ENCODE peak calls at places on chromosomes 5 and 9, in four cellular contexts. One of them, this sample, is unnamed.

GRCh38 chr9:81592890-81593271 is 96.5 kb downstream of the TLE1 start:
- DNase-seq in K562: no peak
- DNase-seq in H1: no peak
- DNase-seq in HepG2: no peak
- DNase-seq in this sample: no peak

GRCh38 chr9:3746296-3747275 is 220.8 kb upstream of the RFX3 start:
- DNase-seq in HepG2: no peak
- DNase-seq in H1: no peak
- DNase-seq in K562: no peak
- DNase-seq in this sample: peak; percentile 74

GRCh38 chr9:109812818-109813281 is 32.9 kb downstream of the PALM2AKAP2 start:
- DNase-seq in K562: no peak
- DNase-seq in HepG2: no peak
- DNase-seq in H1: no peak
- DNase-seq in this sample: no peak

GRCh38 chr9:85941966-85942912 is 1.3 kb downstream of the NAA35 start:
- DNase-seq in K562: no peak
- DNase-seq in HepG2: no peak
- DNase-seq in H1: no peak
- DNase-seq in this sample: no peak

GRCh38 chr5:6471252-6471651 is 22.6 kb downstream of the UBE2QL1 start:
- DNase-seq in HepG2: no peak
- DNase-seq in K562: no peak
- DNase-seq in H1: no peak
- DNase-seq in this sample: no peak

GRCh38 chr9:121888438-121888775 is 204.7 kb downstream of the TTLL11 start:
- DNase-seq in HepG2: no peak
- DNase-seq in H1: no peak
- DNase-seq in K562: no peak
- DNase-seq in this sample: no peak

GRCh38 chr5:141906517-141906916 is 17.2 kb upstream of the DELE1 start:
- DNase-seq in H1: no peak
- DNase-seq in K562: no peak
- DNase-seq in HepG2: no peak
- DNase-seq in this sample: no peak

GRCh38 chr9:7336356-7337075 is 463.1 kb downstream of the DMAC1 start:
- DNase-seq in H1: no peak
- DNase-seq in K562: no peak
- DNase-seq in HepG2: no peak
- DNase-seq in this sample: no peak

GRCh38 chr5:56585466-56585865 is 229.9 kb upstream of the MAP3K1 start:
- DNase-seq in K562: no peak
- DNase-seq in HepG2: no peak
- DNase-seq in H1: no peak
- DNase-seq in this sample: no peak

GRCh38 chr5:107916731-107917725 is 246.3 kb upstream of the EFNA5 start:
- DNase-seq in H1: no peak
- DNase-seq in HepG2: no peak
- DNase-seq in K562: no peak
- DNase-seq in this sample: no peak

GRCh38 chr5:33588654-33589372 is 148.0 kb downstream of the TARS1 start:
- DNase-seq in K562: peak; percentile 51
- DNase-seq in HepG2: peak; percentile 34
- DNase-seq in H1: peak; percentile 51
- DNase-seq in this sample: peak; percentile 47

GRCh38 chr5:91293131-91293530 is 90.0 kb downstream of the ARRDC3 start:
- DNase-seq in K562: no peak
- DNase-seq in H1: no peak
- DNase-seq in HepG2: no peak
- DNase-seq in this sample: no peak

GRCh38 chr5:32814141-32814540 is 103.0 kb downstream of the NPR3 start:
- DNase-seq in H1: no peak
- DNase-seq in HepG2: no peak
- DNase-seq in K562: no peak
- DNase-seq in this sample: no peak

GRCh38 chr9:20512106-20512505 is 110.2 kb downstream of the MLLT3 start:
- DNase-seq in H1: no peak
- DNase-seq in K562: no peak
- DNase-seq in HepG2: no peak
- DNase-seq in this sample: no peak

DNA sequence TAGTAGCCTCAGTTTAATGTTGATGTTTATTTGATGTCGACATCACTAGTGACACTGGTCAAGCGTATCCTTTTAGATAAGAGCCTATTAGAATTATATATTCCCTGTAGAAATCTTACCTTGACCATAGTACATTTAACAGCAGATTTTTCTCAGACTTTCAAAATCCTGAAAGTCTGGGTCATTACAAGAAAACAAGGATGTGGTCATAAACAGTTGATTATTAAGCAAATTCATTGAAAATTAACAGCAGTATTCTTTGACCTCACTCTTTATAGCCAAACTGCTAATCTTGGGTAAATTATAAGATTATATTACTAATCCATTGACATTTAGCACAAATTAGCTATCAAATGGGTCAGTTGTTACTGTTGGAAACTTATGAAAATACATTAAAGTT is 83.4 kb downstream of the GHR start:
- DNase-seq in H1: no peak
- DNase-seq in K562: no peak
- DNase-seq in HepG2: no peak
- DNase-seq in this sample: no peak
- H3K27ac ChIP-seq in H1: no peak overlapping the region
- H3K27ac ChIP-seq in K562: no peak overlapping the region
- H3K27ac ChIP-seq in HepG2: no peak overlapping the region
- H3K27ac ChIP-seq in this sample: no peak overlapping the region

DNA sequence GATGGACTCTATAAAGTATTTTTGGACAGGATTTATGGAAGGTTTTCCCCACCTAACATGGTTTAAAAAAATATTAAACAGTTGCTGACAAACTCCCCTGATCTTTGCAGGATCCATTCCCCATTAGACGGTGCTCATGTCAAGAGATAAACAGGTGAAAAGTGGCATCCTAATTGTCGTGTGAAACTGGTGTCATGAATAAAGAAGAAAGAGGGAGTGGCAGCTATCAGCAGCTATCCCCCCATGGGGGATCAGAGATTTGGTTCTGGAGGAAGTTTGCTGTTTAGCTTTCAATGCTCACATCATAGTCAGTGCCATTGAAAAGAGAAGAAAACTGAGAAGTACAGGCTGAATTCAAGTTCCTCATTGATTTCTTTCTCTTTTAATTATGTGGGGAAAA is 329.3 kb upstream of the BRINP1 start:
- DNase-seq in HepG2: no peak
- DNase-seq in K562: no peak
- DNase-seq in H1: no peak
- DNase-seq in this sample: no peak
- TF ChIP-seq SRF in HepG2: no peak
- TF ChIP-seq SRF in K562: no peak
- TF ChIP-seq SRF in H1: no peak
- TF ChIP-seq SRF in this sample: no peak

GRCh38 chr9:136201609-136202448 is 3.1 kb downstream of the LHX3 start:
- DNase-seq in HepG2: no peak
- DNase-seq in H1: no peak
- DNase-seq in K562: peak; percentile 84
- DNase-seq in this sample: no peak
- TF ChIP-seq FOSL1 in HepG2: no peak
- TF ChIP-seq FOSL1 in H1: no peak
- TF ChIP-seq FOSL1 in K562: no peak
- TF ChIP-seq FOSL1 in this sample: no peak

GRCh38 chr9:91659529-91660294 is 236.1 kb upstream of the NFIL3 start:
- DNase-seq in H1: no peak
- DNase-seq in HepG2: no peak
- DNase-seq in K562: peak; percentile 51
- DNase-seq in this sample: peak; percentile 12

GRCh38 chr9:91663858-91664257 is 240.2 kb upstream of the NFIL3 start:
- DNase-seq in K562: no peak
- DNase-seq in HepG2: no peak
- DNase-seq in H1: no peak
- DNase-seq in this sample: no peak

GRCh38 chr9:91660295-91660589 is 236.6 kb upstream of the NFIL3 start:
- DNase-seq in K562: no peak
- DNase-seq in HepG2: no peak
- DNase-seq in H1: no peak
- DNase-seq in this sample: no peak

GRCh38 chr9:91664669-91665068 is 241.0 kb upstream of the NFIL3 start:
- DNase-seq in K562: no peak
- DNase-seq in HepG2: no peak
- DNase-seq in H1: no peak
- DNase-seq in this sample: no peak
- H3K27ac ChIP-seq in K562: no peak overlapping the region
- H3K27ac ChIP-seq in HepG2: no peak overlapping the region
- H3K27ac ChIP-seq in H1: no peak overlapping the region
- H3K27ac ChIP-seq in this sample: no peak overlapping the region

This sample was measured in HCT116.